ENCODE peak calls at places on chromosomes 4 and X, in nine cellular contexts. O, V, T, B, C, Y, Q, D and R are unnamed samples.

GRCh38 chr4:150960079-150960478 is 55.0 kb downstream of the LRBA start:
- DNase-seq in Y (peak; percentile 21), D (no peak), V (no peak), T (no peak), C (peak; percentile 45), Q (no peak), B (no peak), O (no peak), R (no peak)

GRCh38 chrX:39726810-39727209 is 370.9 kb downstream of the BCOR start:
- DNase-seq in Y (peak; percentile 63), B (no peak), T (no peak), D (no peak), Q (no peak), O (no peak), C (peak; percentile 38), V (no peak), R (no peak)

GRCh38 chr4:7711330-7711963 is 228.2 kb downstream of the AFAP1 start:
- DNase-seq in V (no peak), T (no peak), Q (no peak), B (no peak), C (no peak), O (no peak), D (no peak), Y (no peak), R (no peak)

GRCh38 chr4:187464561-187464960 is 531.0 kb upstream of the ZFP42 start:
- DNase-seq in B (no peak), Y (no peak), C (no peak), V (no peak), T (no peak), O (no peak), D (no peak), Q (no peak), R (no peak)

GRCh38 chr4:146107587-146107986 is 67.9 kb upstream of the LSM6 start:
- DNase-seq in B (no peak), Y (no peak), D (no peak), Q (no peak), T (no peak), C (no peak), O (no peak), V (no peak), R (no peak)

GRCh38 chrX:111005151-111005550 is 90.8 kb upstream of the PAK3 start:
- DNase-seq in C (no peak), V (no peak), T (no peak), Q (no peak), O (no peak), B (no peak), Y (no peak), D (no peak), R (no peak)

GRCh38 chr4:73917081-73917501 is 47.9 kb downstream of the CXCL1 start:
- DNase-seq in D (no peak), Y (no peak), T (no peak), V (no peak), O (no peak), B (no peak), Q (peak; percentile 83), C (peak; percentile 14), R (no peak)

GRCh38 chr4:159047478-159048165 is 55.3 kb upstream of the RAPGEF2 start:
- DNase-seq in O (no peak), D (peak; percentile 93), T (no peak), C (peak; percentile 24), B (no peak), Q (no peak), V (no peak), Y (no peak), R (peak; percentile 39)

GRCh38 chr4:38275331-38275821 is 315.2 kb downstream of the PTTG2 start:
- DNase-seq in O (no peak), Q (no peak), T (no peak), B (no peak), V (no peak), C (no peak), Y (peak; percentile 86), D (no peak), R (no peak)

GRCh38 chrX:2652106-2652505 is 39.0 kb upstream of the CD99 start:
- DNase-seq in D (no peak), O (no peak), B (no peak), V (no peak), Q (no peak), T (no peak), C (no peak), Y (no peak), R (no peak)

GRCh38 chr4:158630893-158631292 is 40.8 kb downstream of the C4orf46 start:
- DNase-seq in T (no peak), D (no peak), Y (no peak), Q (peak; percentile 24), B (no peak), V (no peak), O (no peak), C (no peak), R (no peak)

GRCh38 chrX:135340827-135341226 is 31.5 kb downstream of the ETDC start:
- DNase-seq in O (no peak), V (no peak), Y (no peak), C (no peak), T (no peak), B (no peak), Q (peak; percentile 61), D (no peak), R (no peak)

GRCh38 chr4:6918345-6918744 is 8.7 kb downstream of the TBC1D14 start:
- DNase-seq in T (no peak), O (no peak), D (peak; percentile 62), C (no peak), B (no peak), Y (no peak), V (no peak), Q (no peak), R (no peak)

GRCh38 chrX:16843208-16843909 is 26.8 kb downstream of the RBBP7 start:
- DNase-seq in D (no peak), O (no peak), B (no peak), Q (no peak), Y (no peak), V (no peak), T (no peak), C (no peak), R (no peak)

GRCh38 chr4:52173470-52174055 is 122.5 kb downstream of the SPATA18 start:
- DNase-seq in T (no peak), C (no peak), B (no peak), Q (no peak), D (no peak), Y (no peak), O (no peak), V (no peak), R (no peak)

GRCh38 chrX:38799995-38800394 is 1.3 kb upstream of the MID1IP1 start:
- DNase-seq in V (no peak), Q (no peak), O (no peak), D (peak; percentile 32), C (no peak), T (no peak), Y (no peak), B (no peak), R (no peak)

GRCh38 chr4:41594439-41594838 is 56.5 kb downstream of the LIMCH1 start:
- DNase-seq in Y (no peak), O (no peak), C (no peak), B (no peak), Q (no peak), T (no peak), D (no peak), V (no peak), R (no peak)

GRCh38 chr4:10173039-10173753 is 56.6 kb upstream of the WDR1 start:
- DNase-seq in V (no peak), C (no peak), Y (peak; percentile 80), B (no peak), T (no peak), Q (no peak), D (no peak), O (no peak), R (no peak)

GRCh38 chr4:158768577-158769174 is at the start of gene FNIP2:
- DNase-seq in B (peak; percentile 69), Y (peak; percentile 51), Q (peak; percentile 57), V (peak; percentile 73), C (peak; percentile 72), T (peak; percentile 33), D (peak; percentile 82), O (peak; percentile 33), R (peak; percentile 12)

GRCh38 chr4:66972087-66972486 is 573.2 kb downstream of the CENPC start:
- DNase-seq in T (no peak), C (no peak), B (no peak), Y (no peak), O (no peak), D (no peak), V (no peak), Q (no peak), R (no peak)

GRCh38 chrX:112868586-112868985 is 28.0 kb upstream of the AMOT start:
- DNase-seq in O (no peak), Y (no peak), V (no peak), C (no peak), B (no peak), D (no peak), T (no peak), Q (no peak), R (no peak)

GRCh38 chr4:107292979-107293378 is 256.9 kb upstream of the DKK2 start:
- DNase-seq in Y (no peak), Q (no peak), C (no peak), V (no peak), B (no peak), T (no peak), O (no peak), D (no peak), R (no peak)

GRCh38 chr4:103076777-103077347 is 301 bp upstream of the SLC9B2 start:
- DNase-seq in V (no peak), O (no peak), C (no peak), Q (no peak), D (no peak), T (no peak), Y (no peak), B (no peak), R (no peak)